ENCODE peak calls at places on chromosomes 12 and 14, in ten cellular contexts. One of them, this sample, is unnamed.
A peak's percentile ranks its signal among the peaks of the same experiment; 100 is the strongest.

GRCh38 chr12:1603621-1604020 is 9.2 kb upstream of the FBXL14 start:
- DNase-seq in cerebellar cortex: no peak
- DNase-seq in epithelial cell of esophagus: no peak
- DNase-seq in fibroblast of lung: no peak
- DNase-seq in T-helper 2 cell treated with Interferon-gamma antibody and Interleukin-4, amounts not matched to agents 5 μg/mL and 100 μg/mL, for 36 hours: no peak
- DNase-seq in C1 segment of cervical spinal cord: no peak
- DNase-seq in NCI-H748 treated with DMSO at 0.1 percent for 48 hours: no peak
- DNase-seq in D721Med: no peak
- DNase-seq in activated CD8-positive, alpha-beta memory T cell treated with anti-CD3 and anti-CD28 coated beads for 1 hour: no peak
- DNase-seq in CD8-positive, alpha-beta T cell: no peak
- DNase-seq in this sample: no peak

GRCh38 chr14:103528158-103528511 is 861 bp upstream of the TRMT61A start:
- DNase-seq in T-helper 2 cell treated with Interferon-gamma antibody and Interleukin-4, amounts not matched to agents 5 μg/mL and 100 μg/mL, for 36 hours: no peak
- DNase-seq in activated CD8-positive, alpha-beta memory T cell treated with anti-CD3 and anti-CD28 coated beads for 1 hour: no peak
- DNase-seq in D721Med: peak; percentile 74
- DNase-seq in C1 segment of cervical spinal cord: no peak
- DNase-seq in NCI-H748 treated with DMSO at 0.1 percent for 48 hours: no peak
- DNase-seq in epithelial cell of esophagus: no peak
- DNase-seq in cerebellar cortex: peak; percentile 67
- DNase-seq in fibroblast of lung: peak; percentile 39
- DNase-seq in CD8-positive, alpha-beta T cell: no peak
- DNase-seq in this sample: no peak

GRCh38 chr14:102878174-102878969 is 44.1 kb upstream of the AMN start:
- DNase-seq in NCI-H748 treated with DMSO at 0.1 percent for 48 hours: no peak
- DNase-seq in activated CD8-positive, alpha-beta memory T cell treated with anti-CD3 and anti-CD28 coated beads for 1 hour: no peak
- DNase-seq in cerebellar cortex: no peak
- DNase-seq in T-helper 2 cell treated with Interferon-gamma antibody and Interleukin-4, amounts not matched to agents 5 μg/mL and 100 μg/mL, for 36 hours: no peak
- DNase-seq in C1 segment of cervical spinal cord: no peak
- DNase-seq in fibroblast of lung: no peak
- DNase-seq in D721Med: no peak
- DNase-seq in epithelial cell of esophagus: peak; percentile 8
- DNase-seq in CD8-positive, alpha-beta T cell: no peak
- DNase-seq in this sample: no peak

GRCh38 chr14:60565211-60565610 is 56.3 kb downstream of the SIX6 start:
- DNase-seq in fibroblast of lung: peak; percentile 63
- DNase-seq in cerebellar cortex: no peak
- DNase-seq in NCI-H748 treated with DMSO at 0.1 percent for 48 hours: no peak
- DNase-seq in C1 segment of cervical spinal cord: no peak
- DNase-seq in CD8-positive, alpha-beta T cell: no peak
- DNase-seq in T-helper 2 cell treated with Interferon-gamma antibody and Interleukin-4, amounts not matched to agents 5 μg/mL and 100 μg/mL, for 36 hours: no peak
- DNase-seq in D721Med: no peak
- DNase-seq in epithelial cell of esophagus: peak; percentile 10
- DNase-seq in activated CD8-positive, alpha-beta memory T cell treated with anti-CD3 and anti-CD28 coated beads for 1 hour: no peak
- DNase-seq in this sample: peak; percentile 54

GRCh38 chr12:57568838-57569237 is 19.0 kb downstream of the KIF5A start:
- DNase-seq in CD8-positive, alpha-beta T cell: no peak
- DNase-seq in C1 segment of cervical spinal cord: no peak
- DNase-seq in fibroblast of lung: no peak
- DNase-seq in cerebellar cortex: no peak
- DNase-seq in T-helper 2 cell treated with Interferon-gamma antibody and Interleukin-4, amounts not matched to agents 5 μg/mL and 100 μg/mL, for 36 hours: no peak
- DNase-seq in epithelial cell of esophagus: no peak
- DNase-seq in D721Med: no peak
- DNase-seq in activated CD8-positive, alpha-beta memory T cell treated with anti-CD3 and anti-CD28 coated beads for 1 hour: no peak
- DNase-seq in NCI-H748 treated with DMSO at 0.1 percent for 48 hours: no peak
- DNase-seq in this sample: no peak

GRCh38 chr12:65728913-65729793 is 95.1 kb upstream of the HMGA2 start:
- DNase-seq in fibroblast of lung: no peak
- DNase-seq in CD8-positive, alpha-beta T cell: no peak
- DNase-seq in cerebellar cortex: peak; percentile 60
- DNase-seq in C1 segment of cervical spinal cord: no peak
- DNase-seq in T-helper 2 cell treated with Interferon-gamma antibody and Interleukin-4, amounts not matched to agents 5 μg/mL and 100 μg/mL, for 36 hours: no peak
- DNase-seq in D721Med: no peak
- DNase-seq in NCI-H748 treated with DMSO at 0.1 percent for 48 hours: no peak
- DNase-seq in epithelial cell of esophagus: peak; percentile 58
- DNase-seq in activated CD8-positive, alpha-beta memory T cell treated with anti-CD3 and anti-CD28 coated beads for 1 hour: no peak
- DNase-seq in this sample: no peak

GRCh38 chr12:48972213-48973021 is 882 bp upstream of the WNT10B start:
- DNase-seq in C1 segment of cervical spinal cord: no peak
- DNase-seq in D721Med: no peak
- DNase-seq in cerebellar cortex: no peak
- DNase-seq in epithelial cell of esophagus: no peak
- DNase-seq in CD8-positive, alpha-beta T cell: no peak
- DNase-seq in activated CD8-positive, alpha-beta memory T cell treated with anti-CD3 and anti-CD28 coated beads for 1 hour: no peak
- DNase-seq in fibroblast of lung: peak; percentile 40
- DNase-seq in T-helper 2 cell treated with Interferon-gamma antibody and Interleukin-4, amounts not matched to agents 5 μg/mL and 100 μg/mL, for 36 hours: peak; percentile 70
- DNase-seq in NCI-H748 treated with DMSO at 0.1 percent for 48 hours: no peak
- DNase-seq in this sample: no peak

GRCh38 chr14:22375321-22375930 is 213.6 kb downstream of the DAD1 start:
- DNase-seq in C1 segment of cervical spinal cord: no peak
- DNase-seq in NCI-H748 treated with DMSO at 0.1 percent for 48 hours: peak; percentile 18
- DNase-seq in T-helper 2 cell treated with Interferon-gamma antibody and Interleukin-4, amounts not matched to agents 5 μg/mL and 100 μg/mL, for 36 hours: no peak
- DNase-seq in epithelial cell of esophagus: peak; percentile 75
- DNase-seq in fibroblast of lung: peak; percentile 66
- DNase-seq in activated CD8-positive, alpha-beta memory T cell treated with anti-CD3 and anti-CD28 coated beads for 1 hour: no peak
- DNase-seq in CD8-positive, alpha-beta T cell: no peak
- DNase-seq in cerebellar cortex: peak; percentile 22
- DNase-seq in D721Med: no peak
- DNase-seq in this sample: no peak

GRCh38 chr12:104676636-104677035 is 219.9 kb downstream of the CHST11 start:
- DNase-seq in D721Med: no peak
- DNase-seq in fibroblast of lung: no peak
- DNase-seq in activated CD8-positive, alpha-beta memory T cell treated with anti-CD3 and anti-CD28 coated beads for 1 hour: no peak
- DNase-seq in CD8-positive, alpha-beta T cell: no peak
- DNase-seq in NCI-H748 treated with DMSO at 0.1 percent for 48 hours: no peak
- DNase-seq in epithelial cell of esophagus: no peak
- DNase-seq in T-helper 2 cell treated with Interferon-gamma antibody and Interleukin-4, amounts not matched to agents 5 μg/mL and 100 μg/mL, for 36 hours: no peak
- DNase-seq in C1 segment of cervical spinal cord: no peak
- DNase-seq in cerebellar cortex: no peak
- DNase-seq in this sample: no peak

GRCh38 chr12:93299262-93299846 is 78.4 kb upstream of the NUDT4 start:
- DNase-seq in C1 segment of cervical spinal cord: no peak
- DNase-seq in CD8-positive, alpha-beta T cell: no peak
- DNase-seq in D721Med: no peak
- DNase-seq in cerebellar cortex: no peak
- DNase-seq in fibroblast of lung: no peak
- DNase-seq in activated CD8-positive, alpha-beta memory T cell treated with anti-CD3 and anti-CD28 coated beads for 1 hour: no peak
- DNase-seq in epithelial cell of esophagus: no peak
- DNase-seq in NCI-H748 treated with DMSO at 0.1 percent for 48 hours: no peak
- DNase-seq in T-helper 2 cell treated with Interferon-gamma antibody and Interleukin-4, amounts not matched to agents 5 μg/mL and 100 μg/mL, for 36 hours: no peak
- DNase-seq in this sample: no peak

GRCh38 chr12:9331218-9331626 is 123.0 kb upstream of the PZP start:
- DNase-seq in CD8-positive, alpha-beta T cell: peak; percentile 82
- DNase-seq in fibroblast of lung: peak; percentile 62
- DNase-seq in epithelial cell of esophagus: peak; percentile 68
- DNase-seq in T-helper 2 cell treated with Interferon-gamma antibody and Interleukin-4, amounts not matched to agents 5 μg/mL and 100 μg/mL, for 36 hours: peak; percentile 46
- DNase-seq in C1 segment of cervical spinal cord: no peak
- DNase-seq in activated CD8-positive, alpha-beta memory T cell treated with anti-CD3 and anti-CD28 coated beads for 1 hour: peak; percentile 57
- DNase-seq in NCI-H748 treated with DMSO at 0.1 percent for 48 hours: peak; percentile 19
- DNase-seq in D721Med: peak; percentile 26
- DNase-seq in cerebellar cortex: peak; percentile 21
- DNase-seq in this sample: no peak

GRCh38 chr12:110403146-110403974 is at the start of gene ANAPC7:
- DNase-seq in D721Med: peak; percentile 54
- DNase-seq in CD8-positive, alpha-beta T cell: peak; percentile 88
- DNase-seq in cerebellar cortex: peak; percentile 92
- DNase-seq in NCI-H748 treated with DMSO at 0.1 percent for 48 hours: peak; percentile 80
- DNase-seq in fibroblast of lung: peak; percentile 94
- DNase-seq in C1 segment of cervical spinal cord: peak; percentile 22
- DNase-seq in epithelial cell of esophagus: peak; percentile 94
- DNase-seq in activated CD8-positive, alpha-beta memory T cell treated with anti-CD3 and anti-CD28 coated beads for 1 hour: peak; percentile 76
- DNase-seq in T-helper 2 cell treated with Interferon-gamma antibody and Interleukin-4, amounts not matched to agents 5 μg/mL and 100 μg/mL, for 36 hours: peak; percentile 82
- DNase-seq in this sample: peak; percentile 44

GRCh38 chr14:31936100-31936499 is 141.0 kb upstream of the ARHGAP5 start:
- DNase-seq in epithelial cell of esophagus: no peak
- DNase-seq in D721Med: no peak
- DNase-seq in C1 segment of cervical spinal cord: no peak
- DNase-seq in NCI-H748 treated with DMSO at 0.1 percent for 48 hours: no peak
- DNase-seq in T-helper 2 cell treated with Interferon-gamma antibody and Interleukin-4, amounts not matched to agents 5 μg/mL and 100 μg/mL, for 36 hours: no peak
- DNase-seq in CD8-positive, alpha-beta T cell: no peak
- DNase-seq in fibroblast of lung: no peak
- DNase-seq in cerebellar cortex: no peak
- DNase-seq in activated CD8-positive, alpha-beta memory T cell treated with anti-CD3 and anti-CD28 coated beads for 1 hour: no peak
- DNase-seq in this sample: no peak

GRCh38 chr12:34625116-34625515 is 602.8 kb downstream of the ALG10 start:
- DNase-seq in NCI-H748 treated with DMSO at 0.1 percent for 48 hours: peak; percentile 54
- DNase-seq in fibroblast of lung: no peak
- DNase-seq in D721Med: no peak
- DNase-seq in T-helper 2 cell treated with Interferon-gamma antibody and Interleukin-4, amounts not matched to agents 5 μg/mL and 100 μg/mL, for 36 hours: no peak
- DNase-seq in activated CD8-positive, alpha-beta memory T cell treated with anti-CD3 and anti-CD28 coated beads for 1 hour: no peak
- DNase-seq in cerebellar cortex: peak; percentile 6
- DNase-seq in CD8-positive, alpha-beta T cell: no peak
- DNase-seq in C1 segment of cervical spinal cord: no peak
- DNase-seq in epithelial cell of esophagus: peak; percentile 20
- DNase-seq in this sample: no peak

GRCh38 chr12:113422030-113422900 is at the start of gene SDSL:
- DNase-seq in D721Med: no peak
- DNase-seq in T-helper 2 cell treated with Interferon-gamma antibody and Interleukin-4, amounts not matched to agents 5 μg/mL and 100 μg/mL, for 36 hours: peak; percentile 52
- DNase-seq in cerebellar cortex: peak; percentile 46
- DNase-seq in NCI-H748 treated with DMSO at 0.1 percent for 48 hours: no peak
- DNase-seq in epithelial cell of esophagus: peak; percentile 88
- DNase-seq in fibroblast of lung: peak; percentile 88
- DNase-seq in activated CD8-positive, alpha-beta memory T cell treated with anti-CD3 and anti-CD28 coated beads for 1 hour: no peak
- DNase-seq in C1 segment of cervical spinal cord: no peak
- DNase-seq in CD8-positive, alpha-beta T cell: no peak
- DNase-seq in this sample: peak; percentile 39

GRCh38 chr14:71651228-71651627 is 281.0 kb upstream of the RGS6 start:
- DNase-seq in D721Med: no peak
- DNase-seq in activated CD8-positive, alpha-beta memory T cell treated with anti-CD3 and anti-CD28 coated beads for 1 hour: no peak
- DNase-seq in T-helper 2 cell treated with Interferon-gamma antibody and Interleukin-4, amounts not matched to agents 5 μg/mL and 100 μg/mL, for 36 hours: no peak
- DNase-seq in NCI-H748 treated with DMSO at 0.1 percent for 48 hours: no peak
- DNase-seq in cerebellar cortex: peak; percentile 35
- DNase-seq in C1 segment of cervical spinal cord: no peak
- DNase-seq in epithelial cell of esophagus: peak; percentile 30
- DNase-seq in CD8-positive, alpha-beta T cell: no peak
- DNase-seq in fibroblast of lung: peak; percentile 94
- DNase-seq in this sample: peak; percentile 85

GRCh38 chr14:77910506-77910905 is 110.6 kb downstream of the ADCK1 start:
- DNase-seq in fibroblast of lung: no peak
- DNase-seq in NCI-H748 treated with DMSO at 0.1 percent for 48 hours: no peak
- DNase-seq in T-helper 2 cell treated with Interferon-gamma antibody and Interleukin-4, amounts not matched to agents 5 μg/mL and 100 μg/mL, for 36 hours: no peak
- DNase-seq in D721Med: no peak
- DNase-seq in CD8-positive, alpha-beta T cell: no peak
- DNase-seq in C1 segment of cervical spinal cord: no peak
- DNase-seq in activated CD8-positive, alpha-beta memory T cell treated with anti-CD3 and anti-CD28 coated beads for 1 hour: no peak
- DNase-seq in cerebellar cortex: no peak
- DNase-seq in epithelial cell of esophagus: no peak
- DNase-seq in this sample: no peak

GRCh38 chr12:61757831-61758505 is 502.2 kb upstream of the USP15 start:
- DNase-seq in activated CD8-positive, alpha-beta memory T cell treated with anti-CD3 and anti-CD28 coated beads for 1 hour: no peak
- DNase-seq in cerebellar cortex: no peak
- DNase-seq in NCI-H748 treated with DMSO at 0.1 percent for 48 hours: no peak
- DNase-seq in C1 segment of cervical spinal cord: no peak
- DNase-seq in T-helper 2 cell treated with Interferon-gamma antibody and Interleukin-4, amounts not matched to agents 5 μg/mL and 100 μg/mL, for 36 hours: no peak
- DNase-seq in D721Med: no peak
- DNase-seq in fibroblast of lung: no peak
- DNase-seq in epithelial cell of esophagus: peak; percentile 59
- DNase-seq in CD8-positive, alpha-beta T cell: no peak
- DNase-seq in this sample: no peak

GRCh38 chr12:130104596-130105253 is 57.5 kb upstream of the FZD10 start:
- DNase-seq in T-helper 2 cell treated with Interferon-gamma antibody and Interleukin-4, amounts not matched to agents 5 μg/mL and 100 μg/mL, for 36 hours: no peak
- DNase-seq in NCI-H748 treated with DMSO at 0.1 percent for 48 hours: no peak
- DNase-seq in activated CD8-positive, alpha-beta memory T cell treated with anti-CD3 and anti-CD28 coated beads for 1 hour: no peak
- DNase-seq in cerebellar cortex: no peak
- DNase-seq in fibroblast of lung: no peak
- DNase-seq in C1 segment of cervical spinal cord: no peak
- DNase-seq in epithelial cell of esophagus: no peak
- DNase-seq in CD8-positive, alpha-beta T cell: no peak
- DNase-seq in D721Med: no peak
- DNase-seq in this sample: no peak

GRCh38 chr12:132053338-132054330 is 90.5 kb downstream of the DDX51 start:
- DNase-seq in epithelial cell of esophagus: peak; percentile 33
- DNase-seq in T-helper 2 cell treated with Interferon-gamma antibody and Interleukin-4, amounts not matched to agents 5 μg/mL and 100 μg/mL, for 36 hours: no peak
- DNase-seq in C1 segment of cervical spinal cord: no peak
- DNase-seq in fibroblast of lung: no peak
- DNase-seq in D721Med: no peak
- DNase-seq in CD8-positive, alpha-beta T cell: no peak
- DNase-seq in cerebellar cortex: no peak
- DNase-seq in activated CD8-positive, alpha-beta memory T cell treated with anti-CD3 and anti-CD28 coated beads for 1 hour: no peak
- DNase-seq in NCI-H748 treated with DMSO at 0.1 percent for 48 hours: no peak
- DNase-seq in this sample: no peak

GRCh38 chr14:67457782-67458181 is 30.7 kb downstream of the TMEM229B start:
- DNase-seq in T-helper 2 cell treated with Interferon-gamma antibody and Interleukin-4, amounts not matched to agents 5 μg/mL and 100 μg/mL, for 36 hours: no peak
- DNase-seq in epithelial cell of esophagus: peak; percentile 8
- DNase-seq in D721Med: no peak
- DNase-seq in CD8-positive, alpha-beta T cell: no peak
- DNase-seq in NCI-H748 treated with DMSO at 0.1 percent for 48 hours: no peak
- DNase-seq in cerebellar cortex: peak; percentile 87
- DNase-seq in activated CD8-positive, alpha-beta memory T cell treated with anti-CD3 and anti-CD28 coated beads for 1 hour: no peak
- DNase-seq in C1 segment of cervical spinal cord: no peak
- DNase-seq in fibroblast of lung: no peak
- DNase-seq in this sample: no peak

GRCh38 chr12:10189653-10190052 is 10.8 kb downstream of the TMEM52B start:
- DNase-seq in CD8-positive, alpha-beta T cell: no peak
- DNase-seq in epithelial cell of esophagus: peak; percentile 40
- DNase-seq in cerebellar cortex: peak; percentile 12
- DNase-seq in NCI-H748 treated with DMSO at 0.1 percent for 48 hours: no peak
- DNase-seq in activated CD8-positive, alpha-beta memory T cell treated with anti-CD3 and anti-CD28 coated beads for 1 hour: no peak
- DNase-seq in C1 segment of cervical spinal cord: no peak
- DNase-seq in D721Med: no peak
- DNase-seq in fibroblast of lung: peak; percentile 47
- DNase-seq in T-helper 2 cell treated with Interferon-gamma antibody and Interleukin-4, amounts not matched to agents 5 μg/mL and 100 μg/mL, for 36 hours: no peak
- DNase-seq in this sample: no peak

GRCh38 chr14:51448831-51449665 is 202.7 kb upstream of the FRMD6 start:
- DNase-seq in CD8-positive, alpha-beta T cell: no peak
- DNase-seq in fibroblast of lung: peak; percentile 76
- DNase-seq in NCI-H748 treated with DMSO at 0.1 percent for 48 hours: no peak
- DNase-seq in C1 segment of cervical spinal cord: no peak
- DNase-seq in epithelial cell of esophagus: peak; percentile 79
- DNase-seq in T-helper 2 cell treated with Interferon-gamma antibody and Interleukin-4, amounts not matched to agents 5 μg/mL and 100 μg/mL, for 36 hours: no peak
- DNase-seq in D721Med: no peak
- DNase-seq in activated CD8-positive, alpha-beta memory T cell treated with anti-CD3 and anti-CD28 coated beads for 1 hour: no peak
- DNase-seq in cerebellar cortex: peak; percentile 53
- DNase-seq in this sample: peak; percentile 82

GRCh38 chr14:61254803-61255526 is 26.2 kb downstream of the TMEM30B start:
- DNase-seq in fibroblast of lung: no peak
- DNase-seq in NCI-H748 treated with DMSO at 0.1 percent for 48 hours: no peak
- DNase-seq in cerebellar cortex: no peak
- DNase-seq in CD8-positive, alpha-beta T cell: no peak
- DNase-seq in C1 segment of cervical spinal cord: no peak
- DNase-seq in epithelial cell of esophagus: no peak
- DNase-seq in T-helper 2 cell treated with Interferon-gamma antibody and Interleukin-4, amounts not matched to agents 5 μg/mL and 100 μg/mL, for 36 hours: no peak
- DNase-seq in activated CD8-positive, alpha-beta memory T cell treated with anti-CD3 and anti-CD28 coated beads for 1 hour: no peak
- DNase-seq in D721Med: no peak
- DNase-seq in this sample: no peak

GRCh38 chr14:89720741-89721315 is 233.7 kb downstream of the EFCAB11 start:
- DNase-seq in D721Med: no peak
- DNase-seq in T-helper 2 cell treated with Interferon-gamma antibody and Interleukin-4, amounts not matched to agents 5 μg/mL and 100 μg/mL, for 36 hours: peak; percentile 69
- DNase-seq in epithelial cell of esophagus: no peak
- DNase-seq in fibroblast of lung: no peak
- DNase-seq in activated CD8-positive, alpha-beta memory T cell treated with anti-CD3 and anti-CD28 coated beads for 1 hour: peak; percentile 30
- DNase-seq in NCI-H748 treated with DMSO at 0.1 percent for 48 hours: no peak
- DNase-seq in CD8-positive, alpha-beta T cell: peak; percentile 88
- DNase-seq in C1 segment of cervical spinal cord: no peak
- DNase-seq in cerebellar cortex: no peak
- DNase-seq in this sample: no peak

GRCh38 chr14:42965512-42965911 is 1358.8 kb downstream of the LRFN5 start:
- DNase-seq in epithelial cell of esophagus: no peak
- DNase-seq in fibroblast of lung: no peak
- DNase-seq in C1 segment of cervical spinal cord: no peak
- DNase-seq in T-helper 2 cell treated with Interferon-gamma antibody and Interleukin-4, amounts not matched to agents 5 μg/mL and 100 μg/mL, for 36 hours: no peak
- DNase-seq in NCI-H748 treated with DMSO at 0.1 percent for 48 hours: no peak
- DNase-seq in cerebellar cortex: no peak
- DNase-seq in CD8-positive, alpha-beta T cell: no peak
- DNase-seq in activated CD8-positive, alpha-beta memory T cell treated with anti-CD3 and anti-CD28 coated beads for 1 hour: no peak
- DNase-seq in D721Med: no peak
- DNase-seq in this sample: no peak

GRCh38 chr12:30959110-30959710 is 32.7 kb downstream of the TSPAN11 start:
- DNase-seq in T-helper 2 cell treated with Interferon-gamma antibody and Interleukin-4, amounts not matched to agents 5 μg/mL and 100 μg/mL, for 36 hours: no peak
- DNase-seq in NCI-H748 treated with DMSO at 0.1 percent for 48 hours: no peak
- DNase-seq in C1 segment of cervical spinal cord: no peak
- DNase-seq in CD8-positive, alpha-beta T cell: no peak
- DNase-seq in fibroblast of lung: no peak
- DNase-seq in activated CD8-positive, alpha-beta memory T cell treated with anti-CD3 and anti-CD28 coated beads for 1 hour: no peak
- DNase-seq in D721Med: no peak
- DNase-seq in epithelial cell of esophagus: no peak
- DNase-seq in cerebellar cortex: no peak
- DNase-seq in this sample: no peak

GRCh38 chr14:89249296-89249565 is 167.8 kb downstream of the FOXN3 start:
- DNase-seq in cerebellar cortex: no peak
- DNase-seq in fibroblast of lung: no peak
- DNase-seq in T-helper 2 cell treated with Interferon-gamma antibody and Interleukin-4, amounts not matched to agents 5 μg/mL and 100 μg/mL, for 36 hours: no peak
- DNase-seq in CD8-positive, alpha-beta T cell: no peak
- DNase-seq in epithelial cell of esophagus: peak; percentile 93
- DNase-seq in D721Med: no peak
- DNase-seq in NCI-H748 treated with DMSO at 0.1 percent for 48 hours: no peak
- DNase-seq in C1 segment of cervical spinal cord: no peak
- DNase-seq in activated CD8-positive, alpha-beta memory T cell treated with anti-CD3 and anti-CD28 coated beads for 1 hour: no peak
- DNase-seq in this sample: no peak

This sample was measured in GM04503.